ENCODE peak calls at places on chromosomes 5 and 9, in four cellular contexts. One of them, this sample, is unnamed. For H3K9me3, the result is how much of the 10 kb centered on the place peaks cover.

GRCh38 chr5:96340357-96340756 is 92.7 kb downstream of the PCSK1 start:
- DNase-seq in CD8-positive, alpha-beta T cell: no peak
- DNase-seq in CD4-positive, CD25-positive, alpha-beta regulatory T cell: no peak
- DNase-seq in colonic mucosa: no peak
- DNase-seq in this sample: no peak

GRCh38 chr9:98971168-98971914 is 27.6 kb downstream of the COL15A1 start:
- DNase-seq in CD4-positive, CD25-positive, alpha-beta regulatory T cell: no peak
- DNase-seq in CD8-positive, alpha-beta T cell: no peak
- DNase-seq in colonic mucosa: no peak
- DNase-seq in this sample: no peak

GRCh38 chr5:1324301-1324700 is 20.6 kb downstream of the CLPTM1L start:
- DNase-seq in CD4-positive, CD25-positive, alpha-beta regulatory T cell: no peak
- DNase-seq in CD8-positive, alpha-beta T cell: no peak
- DNase-seq in colonic mucosa: no peak
- DNase-seq in this sample: no peak

GRCh38 chr5:40464461-40464860 is 215.3 kb upstream of the PTGER4 start:
- DNase-seq in CD8-positive, alpha-beta T cell: no peak
- DNase-seq in colonic mucosa: no peak
- DNase-seq in CD4-positive, CD25-positive, alpha-beta regulatory T cell: no peak
- DNase-seq in this sample: no peak

GRCh38 chr5:98989723-98990122 is 60.9 kb upstream of the CHD1 start:
- DNase-seq in CD4-positive, CD25-positive, alpha-beta regulatory T cell: no peak
- DNase-seq in CD8-positive, alpha-beta T cell: no peak
- DNase-seq in colonic mucosa: no peak
- DNase-seq in this sample: no peak

GRCh38 chr9:15697459-15697858 is 144.6 kb downstream of the CCDC171 start:
- DNase-seq in CD8-positive, alpha-beta T cell: no peak
- DNase-seq in colonic mucosa: no peak
- DNase-seq in CD4-positive, CD25-positive, alpha-beta regulatory T cell: no peak
- DNase-seq in this sample: no peak

GRCh38 chr9:131660466-131661405 is 79.1 kb downstream of the RAPGEF1 start:
- DNase-seq in CD8-positive, alpha-beta T cell: no peak
- DNase-seq in colonic mucosa: no peak
- DNase-seq in CD4-positive, CD25-positive, alpha-beta regulatory T cell: no peak
- DNase-seq in this sample: no peak

GRCh38 chr9:3880851-3881250 is 355.1 kb upstream of the RFX3 start:
- DNase-seq in CD8-positive, alpha-beta T cell: no peak
- DNase-seq in colonic mucosa: no peak
- DNase-seq in CD4-positive, CD25-positive, alpha-beta regulatory T cell: no peak
- DNase-seq in this sample: no peak

GRCh38 chr5:149262315-149262714 is 9.3 kb upstream of the AFAP1L1 start:
- DNase-seq in colonic mucosa: no peak
- DNase-seq in CD4-positive, CD25-positive, alpha-beta regulatory T cell: no peak
- DNase-seq in CD8-positive, alpha-beta T cell: no peak
- DNase-seq in this sample: no peak

GRCh38 chr5:1017056-1017455 is 8.5 kb downstream of the NKD2 start:
- DNase-seq in colonic mucosa: no peak
- DNase-seq in CD8-positive, alpha-beta T cell: no peak
- DNase-seq in CD4-positive, CD25-positive, alpha-beta regulatory T cell: no peak
- DNase-seq in this sample: no peak

GRCh38 chr5:73485715-73486114 is 12.5 kb upstream of the BTF3 start:
- DNase-seq in CD8-positive, alpha-beta T cell: no peak
- DNase-seq in CD4-positive, CD25-positive, alpha-beta regulatory T cell: no peak
- DNase-seq in colonic mucosa: no peak
- DNase-seq in this sample: no peak

GRCh38 chr5:90558344-90559192 is at the start of gene ADGRV1:
- DNase-seq in colonic mucosa: peak
- DNase-seq in CD4-positive, CD25-positive, alpha-beta regulatory T cell: no peak
- DNase-seq in CD8-positive, alpha-beta T cell: no peak
- DNase-seq in this sample: no peak

GRCh38 chr5:73321757-73322452 is 126.7 kb downstream of the FOXD1 start:
- DNase-seq in colonic mucosa: no peak
- DNase-seq in CD4-positive, CD25-positive, alpha-beta regulatory T cell: no peak
- DNase-seq in CD8-positive, alpha-beta T cell: no peak
- DNase-seq in this sample: no peak

GRCh38 chr5:16480821-16481538 is 15.4 kb upstream of the ZNF622 start:
- DNase-seq in colonic mucosa: no peak
- DNase-seq in CD4-positive, CD25-positive, alpha-beta regulatory T cell: no peak
- DNase-seq in CD8-positive, alpha-beta T cell: no peak
- DNase-seq in this sample: no peak

GRCh38 chr5:119074419-119074818 is 3.5 kb downstream of the DMXL1 start:
- DNase-seq in CD8-positive, alpha-beta T cell: no peak
- DNase-seq in CD4-positive, CD25-positive, alpha-beta regulatory T cell: no peak
- DNase-seq in colonic mucosa: no peak
- DNase-seq in this sample: no peak

GRCh38 chr9:127293767-127294166 is 29.2 kb downstream of the GARNL3 start:
- DNase-seq in colonic mucosa: peak
- DNase-seq in CD4-positive, CD25-positive, alpha-beta regulatory T cell: no peak
- DNase-seq in CD8-positive, alpha-beta T cell: no peak
- DNase-seq in this sample: no peak

GRCh38 chr5:38719916-38720315 is 125.9 kb upstream of the OSMR start:
- DNase-seq in CD8-positive, alpha-beta T cell: no peak
- DNase-seq in CD4-positive, CD25-positive, alpha-beta regulatory T cell: no peak
- DNase-seq in colonic mucosa: no peak
- DNase-seq in this sample: no peak

GRCh38 chr5:17360879-17361278 is 137.2 kb upstream of the TAF11L2 start:
- DNase-seq in CD4-positive, CD25-positive, alpha-beta regulatory T cell: no peak
- DNase-seq in CD8-positive, alpha-beta T cell: no peak
- DNase-seq in colonic mucosa: no peak
- DNase-seq in this sample: no peak

GRCh38 chr9:37639109-37639748 is 11.5 kb upstream of the FRMPD1 start:
- DNase-seq in CD8-positive, alpha-beta T cell: no peak
- DNase-seq in CD4-positive, CD25-positive, alpha-beta regulatory T cell: no peak
- DNase-seq in colonic mucosa: no peak
- DNase-seq in this sample: no peak

GRCh38 chr5:117077142-117077541 is 502.5 kb upstream of the SEMA6A start:
- DNase-seq in CD8-positive, alpha-beta T cell: no peak
- DNase-seq in CD4-positive, CD25-positive, alpha-beta regulatory T cell: no peak
- DNase-seq in colonic mucosa: no peak
- DNase-seq in this sample: no peak

GRCh38 chr9:27125030-27125429 is 16.0 kb downstream of the TEK start:
- DNase-seq in CD4-positive, CD25-positive, alpha-beta regulatory T cell: no peak
- DNase-seq in colonic mucosa: peak
- DNase-seq in CD8-positive, alpha-beta T cell: no peak
- DNase-seq in this sample: no peak

GRCh38 chr5:159286420-159287035 is 23.4 kb downstream of the UBLCP1 start:
- DNase-seq in colonic mucosa: no peak
- DNase-seq in CD4-positive, CD25-positive, alpha-beta regulatory T cell: no peak
- DNase-seq in CD8-positive, alpha-beta T cell: no peak
- DNase-seq in this sample: no peak

GRCh38 chr5:124289641-124290201 is 456.7 kb downstream of the ZNF608 start:
- DNase-seq in colonic mucosa: peak
- DNase-seq in CD4-positive, CD25-positive, alpha-beta regulatory T cell: no peak
- DNase-seq in CD8-positive, alpha-beta T cell: no peak
- DNase-seq in this sample: no peak

GRCh38 chr5:164296603-164297080 is 791.2 kb downstream of the MAT2B start:
- DNase-seq in colonic mucosa: no peak
- DNase-seq in CD8-positive, alpha-beta T cell: no peak
- DNase-seq in CD4-positive, CD25-positive, alpha-beta regulatory T cell: no peak
- DNase-seq in this sample: no peak

DNA sequence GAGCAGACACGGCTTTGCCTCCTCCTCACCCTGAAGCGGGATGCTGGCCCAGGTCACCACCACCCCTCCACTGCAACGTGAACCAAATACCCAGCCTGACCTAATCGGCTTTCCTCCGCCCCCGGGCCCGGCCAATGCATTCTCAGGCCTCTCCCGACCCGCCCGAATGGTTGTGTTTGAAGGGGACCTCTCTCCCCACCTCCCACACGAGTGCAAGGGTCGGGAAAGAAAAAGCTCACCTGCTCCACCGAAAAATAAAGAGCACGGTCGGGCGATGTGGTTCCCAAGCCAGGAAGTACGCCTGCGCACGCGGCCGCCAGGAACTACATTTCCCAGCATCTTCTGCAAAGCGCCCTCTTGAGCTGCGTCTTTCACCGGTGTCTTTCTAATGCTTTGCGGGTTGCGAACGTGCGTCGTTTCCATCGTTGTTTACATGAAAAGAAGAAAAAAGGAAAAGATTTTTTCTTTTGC is at the start of gene ZNF883:
- DNase-seq in colonic mucosa: peak
- DNase-seq in CD4-positive, CD25-positive, alpha-beta regulatory T cell: no peak
- DNase-seq in CD8-positive, alpha-beta T cell: no peak
- DNase-seq in this sample: no peak
- H3K9me3 ChIP-seq in colonic mucosa: under half
- H3K9me3 ChIP-seq in CD4-positive, CD25-positive, alpha-beta regulatory T cell: under half
- H3K9me3 ChIP-seq in CD8-positive, alpha-beta T cell: under half
- H3K9me3 ChIP-seq in this sample: under half

DNA sequence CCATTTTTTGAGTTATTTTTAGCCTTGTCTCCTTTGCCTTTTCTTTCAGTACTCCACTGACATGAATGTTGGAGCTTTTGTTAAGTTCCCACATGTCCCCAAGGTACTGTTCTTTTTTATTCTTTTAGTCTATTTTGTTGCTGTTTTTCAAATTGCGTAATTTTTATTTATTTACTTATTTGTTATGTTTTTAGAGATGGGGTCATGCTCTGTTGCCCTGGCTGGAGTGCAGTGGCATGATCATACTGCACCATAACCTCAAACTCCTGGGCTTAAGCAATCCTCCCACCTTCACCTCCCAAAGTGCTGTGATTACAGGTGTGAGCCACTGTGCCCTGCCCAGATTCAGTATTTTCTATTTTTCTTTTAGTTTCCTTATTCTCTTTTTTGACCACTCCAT is 5.4 kb upstream of the PCDHA1 start:
- DNase-seq in CD8-positive, alpha-beta T cell: no peak
- DNase-seq in CD4-positive, CD25-positive, alpha-beta regulatory T cell: no peak
- DNase-seq in colonic mucosa: no peak
- DNase-seq in this sample: no peak
- H3K9me3 ChIP-seq in CD8-positive, alpha-beta T cell: under half
- H3K9me3 ChIP-seq in CD4-positive, CD25-positive, alpha-beta regulatory T cell: half or more
- H3K9me3 ChIP-seq in colonic mucosa: under half
- H3K9me3 ChIP-seq in this sample: under half

DNA sequence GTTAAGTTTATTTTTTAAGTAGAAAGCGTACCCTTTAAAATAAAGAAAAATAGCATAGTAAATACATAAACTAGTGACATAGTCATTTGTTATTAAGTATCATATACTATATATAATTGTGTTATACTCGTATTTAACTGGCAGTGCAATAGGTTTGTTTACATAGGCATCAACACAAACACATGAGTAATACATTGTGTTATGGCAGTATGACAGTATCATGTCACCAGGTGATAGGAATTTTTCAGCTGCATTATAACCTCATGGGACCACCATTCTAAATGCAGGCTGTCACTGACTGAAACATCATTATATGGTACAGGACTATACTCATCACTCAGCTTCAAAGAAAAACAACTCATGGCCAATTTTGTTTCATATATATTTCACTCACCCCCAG is 8.4 kb upstream of the RIC1 start:
- DNase-seq in CD4-positive, CD25-positive, alpha-beta regulatory T cell: no peak
- DNase-seq in colonic mucosa: no peak
- DNase-seq in CD8-positive, alpha-beta T cell: no peak
- DNase-seq in this sample: no peak
- H3K9me3 ChIP-seq in CD4-positive, CD25-positive, alpha-beta regulatory T cell: under half
- H3K9me3 ChIP-seq in colonic mucosa: under half
- H3K9me3 ChIP-seq in CD8-positive, alpha-beta T cell: under half
- H3K9me3 ChIP-seq in this sample: under half

GRCh38 chr9:22992781-22993180 is 546.2 kb downstream of the DMRTA1 start:
- DNase-seq in CD8-positive, alpha-beta T cell: no peak
- DNase-seq in CD4-positive, CD25-positive, alpha-beta regulatory T cell: no peak
- DNase-seq in colonic mucosa: no peak
- DNase-seq in this sample: no peak

GRCh38 chr9:22986556-22986955 is 539.9 kb downstream of the DMRTA1 start:
- DNase-seq in CD4-positive, CD25-positive, alpha-beta regulatory T cell: no peak
- DNase-seq in colonic mucosa: no peak
- DNase-seq in CD8-positive, alpha-beta T cell: no peak
- DNase-seq in this sample: no peak

GRCh38 chr9:22990349-22990748 is 543.7 kb downstream of the DMRTA1 start:
- DNase-seq in colonic mucosa: no peak
- DNase-seq in CD4-positive, CD25-positive, alpha-beta regulatory T cell: no peak
- DNase-seq in CD8-positive, alpha-beta T cell: no peak
- DNase-seq in this sample: no peak
- H3K9me3 ChIP-seq in colonic mucosa: under half
- H3K9me3 ChIP-seq in CD4-positive, CD25-positive, alpha-beta regulatory T cell: under half
- H3K9me3 ChIP-seq in CD8-positive, alpha-beta T cell: under half
- H3K9me3 ChIP-seq in this sample: under half

GRCh38 chr9:91122755-91123154 is 239.0 kb downstream of the AUH start:
- DNase-seq in colonic mucosa: no peak
- DNase-seq in CD4-positive, CD25-positive, alpha-beta regulatory T cell: no peak
- DNase-seq in CD8-positive, alpha-beta T cell: no peak
- DNase-seq in this sample: no peak
- H3K9me3 ChIP-seq in colonic mucosa: under half
- H3K9me3 ChIP-seq in CD4-positive, CD25-positive, alpha-beta regulatory T cell: under half
- H3K9me3 ChIP-seq in CD8-positive, alpha-beta T cell: under half
- H3K9me3 ChIP-seq in this sample: under half

GRCh38 chr9:80320480-80320879 is 748.7 kb downstream of the TLE4 start:
- DNase-seq in CD4-positive, CD25-positive, alpha-beta regulatory T cell: no peak
- DNase-seq in CD8-positive, alpha-beta T cell: no peak
- DNase-seq in colonic mucosa: no peak
- DNase-seq in this sample: no peak

GRCh38 chr9:80320916-80321315 is 749.2 kb downstream of the TLE4 start:
- DNase-seq in colonic mucosa: no peak
- DNase-seq in CD4-positive, CD25-positive, alpha-beta regulatory T cell: no peak
- DNase-seq in CD8-positive, alpha-beta T cell: no peak
- DNase-seq in this sample: no peak

DNA sequence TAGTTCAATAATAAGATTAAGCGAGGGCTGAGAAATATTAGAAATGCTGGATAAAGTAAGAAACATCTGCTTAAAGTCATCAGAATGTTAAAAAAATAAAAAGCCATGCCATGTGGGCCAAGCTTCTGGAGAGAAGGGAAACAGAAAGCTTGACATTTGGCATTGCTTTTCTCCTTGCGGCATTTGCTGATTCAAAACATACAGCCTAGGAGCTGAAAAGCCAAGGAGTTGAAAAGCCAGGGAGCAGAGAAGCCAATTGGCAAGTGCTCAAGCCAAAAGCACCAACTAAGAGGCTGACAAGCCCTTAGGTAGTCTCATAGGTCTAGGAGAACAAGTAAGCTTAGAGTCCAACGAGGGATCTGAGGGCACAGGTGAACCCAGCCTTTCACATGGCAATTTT is 754.3 kb downstream of the TLE4 start:
- DNase-seq in colonic mucosa: no peak
- DNase-seq in CD8-positive, alpha-beta T cell: no peak
- DNase-seq in CD4-positive, CD25-positive, alpha-beta regulatory T cell: no peak
- DNase-seq in this sample: no peak
- H3K9me3 ChIP-seq in colonic mucosa: under half
- H3K9me3 ChIP-seq in CD8-positive, alpha-beta T cell: under half
- H3K9me3 ChIP-seq in CD4-positive, CD25-positive, alpha-beta regulatory T cell: under half
- H3K9me3 ChIP-seq in this sample: under half